ENCODE peak calls at places on chromosomes 12 and 14, in eight cellular contexts. A, F, P, Z, V, K, D and U are unnamed samples.

GRCh38 chr12:113040722-113041168 is 15.8 kb upstream of the DTX1 start:
- DNase-seq in A (no peak), F (peak), P (peak), Z (peak), V (no peak), K (no peak), D (peak), U (no peak)

GRCh38 chr14:74281069-74281468 is 21.7 kb downstream of the ABCD4 start:
- DNase-seq in A (no peak), F (no peak), P (no peak), Z (no peak), V (no peak), K (no peak), D (no peak), U (no peak)

GRCh38 chr12:122079038-122079531 is 529 bp downstream of the MLXIP start:
- DNase-seq in A (peak), F (peak), P (no peak), Z (no peak), V (no peak), K (no peak), D (peak), U (no peak)

GRCh38 chr12:12004524-12004923 is 66.2 kb upstream of the BCL2L14 start:
- DNase-seq in A (no peak), F (no peak), P (no peak), Z (no peak), V (no peak), K (no peak), D (no peak), U (no peak)

GRCh38 chr14:77950371-77950770 is 150.5 kb downstream of the ADCK1 start:
- DNase-seq in A (no peak), F (no peak), P (no peak), Z (no peak), V (no peak), K (no peak), D (peak), U (no peak)

GRCh38 chr12:58156697-58157096 is 215.3 kb downstream of the ATP23 start:
- DNase-seq in A (no peak), F (no peak), P (no peak), Z (no peak), V (no peak), K (no peak), D (no peak), U (no peak)

GRCh38 chr12:89514751-89515150 is 9.8 kb downstream of the GALNT4 start:
- DNase-seq in A (no peak), F (no peak), P (no peak), Z (no peak), V (no peak), K (no peak), D (no peak), U (no peak)

GRCh38 chr12:18810537-18811253 is 72.8 kb downstream of the CAPZA3 start:
- DNase-seq in A (no peak), F (no peak), P (no peak), Z (no peak), V (no peak), K (no peak), D (peak), U (no peak)

GRCh38 chr14:55665067-55665700 is 85.2 kb downstream of the KTN1 start:
- DNase-seq in A (no peak), F (no peak), P (no peak), Z (no peak), V (no peak), K (no peak), D (peak), U (no peak)

GRCh38 chr12:71018682-71019081 is 98.1 kb upstream of the PTPRR start:
- DNase-seq in A (no peak), F (no peak), P (no peak), Z (no peak), V (no peak), K (no peak), D (no peak), U (no peak)